ENCODE peak calls at places on chromosome 20, in four cellular contexts. One of them, this sample, is unnamed.

GRCh38 chr20:32052792-32053362 is 835 bp downstream of the HCK start:
- DNase-seq in PC-3: no peak
- DNase-seq in A549: no peak
- DNase-seq in body of pancreas: no peak
- DNase-seq in this sample: peak

GRCh38 chr20:16927031-16927430 is 178.9 kb downstream of the OTOR start:
- DNase-seq in PC-3: no peak
- DNase-seq in A549: no peak
- DNase-seq in body of pancreas: no peak
- DNase-seq in this sample: no peak

GRCh38 chr20:1696521-1697209 is 39.1 kb upstream of the SIRPG start:
- DNase-seq in PC-3: no peak
- DNase-seq in A549: no peak
- DNase-seq in body of pancreas: no peak
- DNase-seq in this sample: no peak

GRCh38 chr20:59207742-59208357 is 44.2 kb downstream of the ZNF831 start:
- DNase-seq in PC-3: peak
- DNase-seq in A549: peak
- DNase-seq in body of pancreas: peak
- DNase-seq in this sample: peak

GRCh38 chr20:37669062-37669772 is 24.6 kb upstream of the CTNNBL1 start:
- DNase-seq in PC-3: peak
- DNase-seq in A549: no peak
- DNase-seq in body of pancreas: no peak
- DNase-seq in this sample: no peak

GRCh38 chr20:58059145-58059544 is 169.3 kb downstream of the ANKRD60 start:
- DNase-seq in PC-3: no peak
- DNase-seq in A549: no peak
- DNase-seq in body of pancreas: no peak
- DNase-seq in this sample: no peak

GRCh38 chr20:3407426-3408250 is at the start of gene DNAAF9:
- DNase-seq in PC-3: peak
- DNase-seq in A549: peak
- DNase-seq in body of pancreas: peak
- DNase-seq in this sample: peak

GRCh38 chr20:31605902-31606677 is 1.0 kb downstream of the ID1 start:
- DNase-seq in PC-3: peak
- DNase-seq in A549: no peak
- DNase-seq in body of pancreas: no peak
- DNase-seq in this sample: no peak

GRCh38 chr20:48784273-48784641 is 43.5 kb downstream of the PREX1 start:
- DNase-seq in PC-3: no peak
- DNase-seq in A549: no peak
- DNase-seq in body of pancreas: no peak
- DNase-seq in this sample: no peak

GRCh38 chr20:57702091-57702490 is 7.7 kb downstream of the PMEPA1 start:
- DNase-seq in PC-3: no peak
- DNase-seq in A549: no peak
- DNase-seq in body of pancreas: no peak
- DNase-seq in this sample: no peak

GRCh38 chr20:38184098-38184497 is 19.0 kb upstream of the TGM2 start:
- DNase-seq in PC-3: peak
- DNase-seq in A549: peak
- DNase-seq in body of pancreas: no peak
- DNase-seq in this sample: no peak

GRCh38 chr20:63570281-63571086 is 3.6 kb downstream of the HELZ2 start:
- DNase-seq in PC-3: no peak
- DNase-seq in A549: no peak
- DNase-seq in body of pancreas: no peak
- DNase-seq in this sample: no peak

GRCh38 chr20:64065062-64065972 is 2.3 kb downstream of the TCEA2 start:
- DNase-seq in PC-3: no peak
- DNase-seq in A549: no peak
- DNase-seq in body of pancreas: no peak
- DNase-seq in this sample: no peak

GRCh38 chr20:23270427-23270911 is 80.1 kb upstream of the NXT1 start:
- DNase-seq in PC-3: no peak
- DNase-seq in A549: peak
- DNase-seq in body of pancreas: no peak
- DNase-seq in this sample: no peak

GRCh38 chr20:16393297-16393696 is 180.0 kb downstream of the KIF16B start:
- DNase-seq in PC-3: no peak
- DNase-seq in A549: no peak
- DNase-seq in body of pancreas: no peak
- DNase-seq in this sample: no peak

GRCh38 chr20:50449789-50450492 is 60.2 kb upstream of the PTPN1 start:
- DNase-seq in PC-3: no peak
- DNase-seq in A549: no peak
- DNase-seq in body of pancreas: no peak
- DNase-seq in this sample: peak

GRCh38 chr20:37398750-37399621 is 53.0 kb downstream of the SRC start:
- DNase-seq in PC-3: no peak
- DNase-seq in A549: peak
- DNase-seq in body of pancreas: no peak
- DNase-seq in this sample: no peak

GRCh38 chr20:49979030-49979832 is 3.5 kb upstream of the SNAI1 start:
- DNase-seq in PC-3: peak
- DNase-seq in A549: peak
- DNase-seq in body of pancreas: peak
- DNase-seq in this sample: peak

GRCh38 chr20:57469418-57470211 is 55.3 kb downstream of the CTCFL start:
- DNase-seq in PC-3: no peak
- DNase-seq in A549: no peak
- DNase-seq in body of pancreas: no peak
- DNase-seq in this sample: peak

GRCh38 chr20:25280051-25280573 is 32.2 kb downstream of the PYGB start:
- DNase-seq in PC-3: no peak
- DNase-seq in A549: no peak
- DNase-seq in body of pancreas: peak
- DNase-seq in this sample: peak

GRCh38 chr20:61361501-61361900 is 109.4 kb downstream of the CDH4 start:
- DNase-seq in PC-3: no peak
- DNase-seq in A549: no peak
- DNase-seq in body of pancreas: no peak
- DNase-seq in this sample: no peak

GRCh38 chr20:58086763-58087566 is 141.5 kb downstream of the ANKRD60 start:
- DNase-seq in PC-3: peak
- DNase-seq in A549: peak
- DNase-seq in body of pancreas: peak
- DNase-seq in this sample: no peak

GRCh38 chr20:57927376-57927775 is 217.6 kb upstream of the PMEPA1 start:
- DNase-seq in PC-3: no peak
- DNase-seq in A549: no peak
- DNase-seq in body of pancreas: no peak
- DNase-seq in this sample: no peak

GRCh38 chr20:58599966-58600365 is 51.1 kb upstream of the STX16 start:
- DNase-seq in PC-3: no peak
- DNase-seq in A549: no peak
- DNase-seq in body of pancreas: no peak
- DNase-seq in this sample: peak

GRCh38 chr20:48329676-48330644 is 497.8 kb downstream of the PREX1 start:
- DNase-seq in PC-3: peak
- DNase-seq in A549: peak
- DNase-seq in body of pancreas: peak
- DNase-seq in this sample: no peak

GRCh38 chr20:24742989-24743388 is 206.1 kb upstream of the CST7 start:
- DNase-seq in PC-3: no peak
- DNase-seq in A549: no peak
- DNase-seq in body of pancreas: no peak
- DNase-seq in this sample: no peak

GRCh38 chr20:40766790-40767529 is 77.9 kb upstream of the MAFB start:
- DNase-seq in PC-3: no peak
- DNase-seq in A549: no peak
- DNase-seq in body of pancreas: no peak
- DNase-seq in this sample: no peak

GRCh38 chr20:40767530-40767924 is 78.5 kb upstream of the MAFB start:
- DNase-seq in PC-3: no peak
- DNase-seq in A549: no peak
- DNase-seq in body of pancreas: no peak
- DNase-seq in this sample: no peak

GRCh38 chr20:40766081-40766480 is 77.0 kb upstream of the MAFB start:
- DNase-seq in PC-3: no peak
- DNase-seq in A549: no peak
- DNase-seq in body of pancreas: no peak
- DNase-seq in this sample: no peak

GRCh38 chr20:40760399-40760798 is 71.4 kb upstream of the MAFB start:
- DNase-seq in PC-3: no peak
- DNase-seq in A549: no peak
- DNase-seq in body of pancreas: no peak
- DNase-seq in this sample: no peak

DNA sequence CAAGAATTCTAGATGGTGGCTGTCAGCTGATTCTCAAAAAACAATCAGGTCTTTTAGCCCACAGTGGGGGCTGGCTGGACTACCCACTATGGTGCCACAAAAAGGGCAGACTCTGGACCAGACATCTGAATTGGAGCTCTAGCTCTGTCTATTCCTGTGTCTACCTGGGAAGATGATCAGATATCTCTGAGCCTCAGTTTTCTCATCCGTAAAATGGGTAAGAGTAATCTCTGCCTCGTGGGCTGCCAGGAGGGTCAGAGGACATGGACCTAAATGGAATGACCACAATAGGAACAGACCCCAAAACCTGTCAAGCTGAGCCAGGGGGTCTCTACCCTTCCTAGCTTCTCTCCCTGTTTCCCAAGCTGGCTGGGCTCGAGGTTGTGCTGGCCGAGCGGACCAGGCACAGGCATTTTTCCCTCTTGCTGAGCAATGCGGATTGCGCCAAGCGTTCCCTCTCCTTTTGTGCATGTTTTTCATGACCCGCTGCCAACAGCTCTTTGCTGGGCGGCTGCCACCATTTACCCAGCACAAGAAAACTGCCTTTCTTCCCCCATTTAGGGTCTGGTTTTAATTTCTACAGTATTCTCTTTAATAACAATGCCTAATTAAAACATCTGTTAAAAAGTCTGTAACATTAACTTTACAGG is 74.7 kb upstream of the MAFB start:
- DNase-seq in PC-3: no peak
- DNase-seq in A549: no peak
- DNase-seq in body of pancreas: no peak
- DNase-seq in this sample: peak
- H3K27ac ChIP-seq in PC-3: no peak
- H3K27ac ChIP-seq in A549: no peak
- H3K27ac ChIP-seq in body of pancreas: no peak
- H3K27ac ChIP-seq in this sample: no peak

GRCh38 chr20:34065260-34065659 is 46.8 kb downstream of the EIF2S2 start:
- DNase-seq in PC-3: peak
- DNase-seq in A549: peak
- DNase-seq in body of pancreas: peak
- DNase-seq in this sample: no peak
- H3K27ac ChIP-seq in PC-3: no peak
- H3K27ac ChIP-seq in A549: no peak
- H3K27ac ChIP-seq in body of pancreas: no peak
- H3K27ac ChIP-seq in this sample: no peak

DNA sequence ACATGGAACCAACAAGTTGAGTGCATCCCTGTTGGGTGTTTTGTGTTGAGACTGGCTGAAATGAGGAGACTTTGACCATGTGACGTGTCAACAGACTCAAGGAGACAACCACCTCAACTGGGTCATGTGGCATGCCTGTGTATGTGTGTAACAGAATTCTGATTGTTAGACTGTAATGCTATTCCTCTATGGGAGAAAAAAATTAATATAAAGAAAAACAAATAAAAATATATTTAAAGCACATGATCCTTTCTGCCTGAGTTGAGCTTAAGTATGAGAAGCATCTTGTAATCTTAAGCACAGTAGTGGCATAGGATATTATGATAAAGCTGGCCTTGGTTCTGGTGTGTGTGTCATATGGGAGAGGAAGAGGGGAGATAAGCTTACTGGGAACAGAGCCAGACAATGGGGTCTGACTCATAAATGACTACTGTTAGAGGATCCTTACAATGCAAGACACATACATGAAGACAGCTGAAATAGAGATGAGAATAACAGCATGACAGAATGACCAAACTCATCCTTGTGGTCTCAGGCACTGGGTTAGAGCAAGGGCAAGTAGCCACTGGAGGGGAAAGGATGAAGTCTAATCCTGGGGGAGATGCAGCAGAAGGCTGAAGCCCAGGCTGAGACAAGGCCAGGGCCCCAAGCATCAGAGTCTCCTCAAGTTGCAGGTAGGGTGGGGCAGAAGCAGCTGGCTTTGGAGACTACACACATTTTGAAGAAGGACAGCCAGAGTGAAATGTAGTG is 9.2 kb downstream of the TP53INP2 start:
- DNase-seq in PC-3: peak
- DNase-seq in A549: peak
- DNase-seq in body of pancreas: no peak
- DNase-seq in this sample: no peak
- H3K27ac ChIP-seq in PC-3: peak
- H3K27ac ChIP-seq in A549: peak
- H3K27ac ChIP-seq in body of pancreas: no peak
- H3K27ac ChIP-seq in this sample: no peak

GRCh38 chr20:45463113-45463512 is 6.4 kb upstream of the WFDC2 start:
- DNase-seq in PC-3: no peak
- DNase-seq in A549: no peak
- DNase-seq in body of pancreas: no peak
- DNase-seq in this sample: no peak
- H3K27ac ChIP-seq in PC-3: no peak
- H3K27ac ChIP-seq in A549: no peak
- H3K27ac ChIP-seq in body of pancreas: no peak
- H3K27ac ChIP-seq in this sample: no peak

GRCh38 chr20:21609221-21609620 is 95.4 kb upstream of the NKX2-2 start:
- DNase-seq in PC-3: peak
- DNase-seq in A549: no peak
- DNase-seq in body of pancreas: no peak
- DNase-seq in this sample: no peak

GRCh38 chr20:21607971-21608735 is 94.3 kb upstream of the NKX2-2 start:
- DNase-seq in PC-3: peak
- DNase-seq in A549: no peak
- DNase-seq in body of pancreas: peak
- DNase-seq in this sample: no peak

GRCh38 chr20:21608777-21609176 is 94.9 kb upstream of the NKX2-2 start:
- DNase-seq in PC-3: no peak
- DNase-seq in A549: no peak
- DNase-seq in body of pancreas: no peak
- DNase-seq in this sample: no peak

GRCh38 chr20:21613512-21613911 is 92.0 kb upstream of the PAX1 start:
- DNase-seq in PC-3: peak
- DNase-seq in A549: no peak
- DNase-seq in body of pancreas: peak
- DNase-seq in this sample: no peak

GRCh38 chr20:21609981-21610380 is 95.5 kb upstream of the PAX1 start:
- DNase-seq in PC-3: no peak
- DNase-seq in A549: no peak
- DNase-seq in body of pancreas: no peak
- DNase-seq in this sample: no peak
- H3K27ac ChIP-seq in PC-3: no peak
- H3K27ac ChIP-seq in A549: no peak
- H3K27ac ChIP-seq in body of pancreas: no peak
- H3K27ac ChIP-seq in this sample: no peak

DNA sequence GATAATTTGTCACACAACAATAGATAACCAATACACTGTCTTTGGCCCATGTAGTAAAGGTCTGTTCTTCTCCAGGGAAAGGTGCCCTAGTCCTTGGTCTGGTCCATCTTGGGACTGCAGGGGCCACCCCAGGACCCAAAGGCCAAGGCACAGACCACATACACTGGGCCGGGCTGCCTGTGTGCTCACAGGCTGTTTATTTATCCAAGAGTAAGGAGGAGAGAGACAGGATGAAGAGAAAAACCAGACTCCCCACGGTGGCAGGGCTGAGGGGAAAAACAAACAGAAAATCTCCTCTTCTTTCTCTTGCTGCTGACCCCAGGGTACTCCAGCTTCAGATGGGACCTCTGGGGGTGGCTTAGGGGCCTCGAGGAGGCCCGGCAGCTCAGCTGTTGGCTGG is 6.5 kb upstream of the CDK5RAP1 start:
- DNase-seq in PC-3: no peak
- DNase-seq in A549: no peak
- DNase-seq in body of pancreas: no peak
- DNase-seq in this sample: no peak
- H3K27ac ChIP-seq in PC-3: no peak
- H3K27ac ChIP-seq in A549: no peak
- H3K27ac ChIP-seq in body of pancreas: no peak
- H3K27ac ChIP-seq in this sample: no peak

This sample was measured in aorta.